ENCODE peak calls at places on chromosomes 12 and 14, in six cellular contexts. K, T, Q, S, E and J are unnamed samples.

GRCh38 chr12:88801227-88802225 is 221.3 kb upstream of the KITLG start:
- DNase-seq in S (no peak), E (no peak), T (no peak), K (peak), Q (no peak), J (no peak)

GRCh38 chr14:43729149-43729548 is 777.9 kb downstream of the FSCB start:
- DNase-seq in K (no peak), S (peak), T (no peak), Q (no peak), E (no peak), J (peak)

GRCh38 chr14:36514278-36515104 is 5.5 kb downstream of the NKX2-1 start:
- DNase-seq in K (no peak), Q (no peak), T (no peak), S (no peak), E (no peak), J (no peak)

GRCh38 chr12:89384050-89384749 is 31.9 kb upstream of the DUSP6 start:
- DNase-seq in K (no peak), T (peak), Q (peak), E (no peak), S (peak), J (no peak)

GRCh38 chr12:48978741-48979601 is 849 bp downstream of the WNT1 start:
- DNase-seq in K (no peak), E (no peak), S (no peak), Q (no peak), T (no peak), J (no peak)

GRCh38 chr14:55347040-55347439 is 64.6 kb downstream of the ATG14 start:
- DNase-seq in K (no peak), Q (no peak), T (no peak), S (no peak), E (no peak), J (no peak)

GRCh38 chr12:70154087-70154486 is 89.1 kb upstream of the CNOT2 start:
- DNase-seq in K (no peak), Q (no peak), S (peak), E (no peak), T (peak), J (no peak)

GRCh38 chr12:4586500-4586899 is 24.5 kb downstream of the DYRK4 start:
- DNase-seq in T (no peak), Q (no peak), S (no peak), K (no peak), E (no peak), J (no peak)